ENCODE peak calls at places on chromosomes 2 and 18, in seven cellular contexts. One of them, this sample, is unnamed. For H3K36me3, the result is how much of the 10 kb centered on the place peaks cover.

GRCh38 chr18:31801078-31801477 is 40.4 kb upstream of the SLC25A52 start:
- DNase-seq in left ventricle myocardium inferior: no peak
- DNase-seq in heart left ventricle: no peak
- DNase-seq in body of pancreas: no peak
- DNase-seq in mucosa of descending colon: no peak
- DNase-seq in adipocyte: no peak
- DNase-seq in heart right ventricle: no peak
- DNase-seq in this sample: no peak

GRCh38 chr2:210617732-210618330 is 61.4 kb downstream of the CPS1 start:
- DNase-seq in left ventricle myocardium inferior: no peak
- DNase-seq in heart right ventricle: no peak
- DNase-seq in adipocyte: peak
- DNase-seq in heart left ventricle: no peak
- DNase-seq in mucosa of descending colon: no peak
- DNase-seq in body of pancreas: peak
- DNase-seq in this sample: no peak

GRCh38 chr18:41753826-41754225 is 201.2 kb upstream of the PIK3C3 start:
- DNase-seq in heart left ventricle: no peak
- DNase-seq in left ventricle myocardium inferior: no peak
- DNase-seq in body of pancreas: no peak
- DNase-seq in heart right ventricle: no peak
- DNase-seq in adipocyte: no peak
- DNase-seq in mucosa of descending colon: no peak
- DNase-seq in this sample: no peak

GRCh38 chr18:27599202-27599829 is 414.2 kb upstream of the CHST9 start:
- DNase-seq in heart right ventricle: no peak
- DNase-seq in left ventricle myocardium inferior: no peak
- DNase-seq in body of pancreas: peak
- DNase-seq in heart left ventricle: peak
- DNase-seq in adipocyte: peak
- DNase-seq in mucosa of descending colon: peak
- DNase-seq in this sample: no peak

GRCh38 chr2:31354837-31355236 is 59.7 kb downstream of the XDH start:
- DNase-seq in adipocyte: peak
- DNase-seq in mucosa of descending colon: no peak
- DNase-seq in heart right ventricle: no peak
- DNase-seq in left ventricle myocardium inferior: no peak
- DNase-seq in heart left ventricle: no peak
- DNase-seq in body of pancreas: no peak
- DNase-seq in this sample: no peak

GRCh38 chr18:76259726-76260125 is 235.3 kb downstream of the ZNF516 start:
- DNase-seq in mucosa of descending colon: no peak
- DNase-seq in left ventricle myocardium inferior: no peak
- DNase-seq in body of pancreas: peak
- DNase-seq in heart left ventricle: no peak
- DNase-seq in adipocyte: no peak
- DNase-seq in heart right ventricle: no peak
- DNase-seq in this sample: no peak

GRCh38 chr2:119428488-119429224 is 3.0 kb upstream of the TMEM37 start:
- DNase-seq in body of pancreas: no peak
- DNase-seq in heart right ventricle: no peak
- DNase-seq in heart left ventricle: peak
- DNase-seq in left ventricle myocardium inferior: no peak
- DNase-seq in mucosa of descending colon: no peak
- DNase-seq in adipocyte: no peak
- DNase-seq in this sample: peak

GRCh38 chr2:15050483-15050882 is 418.0 kb downstream of the LRATD1 start:
- DNase-seq in adipocyte: peak
- DNase-seq in left ventricle myocardium inferior: no peak
- DNase-seq in heart left ventricle: no peak
- DNase-seq in mucosa of descending colon: no peak
- DNase-seq in heart right ventricle: no peak
- DNase-seq in body of pancreas: no peak
- DNase-seq in this sample: no peak

GRCh38 chr18:75206637-75207297 is 2.2 kb downstream of the PTGR3 start:
- DNase-seq in heart right ventricle: no peak
- DNase-seq in left ventricle myocardium inferior: no peak
- DNase-seq in body of pancreas: no peak
- DNase-seq in heart left ventricle: no peak
- DNase-seq in mucosa of descending colon: no peak
- DNase-seq in adipocyte: no peak
- DNase-seq in this sample: no peak

DNA sequence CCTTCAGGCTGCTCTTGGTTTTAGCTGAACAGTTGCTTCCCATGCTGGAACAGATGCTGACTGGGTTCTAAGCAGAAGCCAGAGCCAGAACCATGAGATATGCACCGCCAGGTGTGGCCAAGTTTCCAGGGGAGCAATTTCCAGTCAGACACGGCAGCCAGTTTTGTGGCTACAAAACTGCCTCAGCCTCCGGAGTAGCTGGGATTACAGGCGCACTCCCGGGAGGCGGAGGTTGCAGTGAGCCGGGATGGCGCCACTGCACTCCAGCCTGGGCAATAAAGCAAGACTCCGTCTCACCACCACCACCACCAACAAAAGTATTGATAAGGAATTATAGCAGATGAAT is 1.3 kb upstream of the FAM161A start:
- DNase-seq in heart right ventricle: no peak
- DNase-seq in mucosa of descending colon: peak
- DNase-seq in adipocyte: no peak
- DNase-seq in left ventricle myocardium inferior: no peak
- DNase-seq in heart left ventricle: no peak
- DNase-seq in body of pancreas: peak
- DNase-seq in this sample: no peak
- H3K4me3 ChIP-seq in heart right ventricle: peak
- H3K4me3 ChIP-seq in mucosa of descending colon: no peak
- H3K4me3 ChIP-seq in adipocyte: peak
- H3K4me3 ChIP-seq in left ventricle myocardium inferior: peak
- H3K4me3 ChIP-seq in heart left ventricle: peak
- H3K4me3 ChIP-seq in body of pancreas: peak
- H3K4me3 ChIP-seq in this sample: peak

DNA sequence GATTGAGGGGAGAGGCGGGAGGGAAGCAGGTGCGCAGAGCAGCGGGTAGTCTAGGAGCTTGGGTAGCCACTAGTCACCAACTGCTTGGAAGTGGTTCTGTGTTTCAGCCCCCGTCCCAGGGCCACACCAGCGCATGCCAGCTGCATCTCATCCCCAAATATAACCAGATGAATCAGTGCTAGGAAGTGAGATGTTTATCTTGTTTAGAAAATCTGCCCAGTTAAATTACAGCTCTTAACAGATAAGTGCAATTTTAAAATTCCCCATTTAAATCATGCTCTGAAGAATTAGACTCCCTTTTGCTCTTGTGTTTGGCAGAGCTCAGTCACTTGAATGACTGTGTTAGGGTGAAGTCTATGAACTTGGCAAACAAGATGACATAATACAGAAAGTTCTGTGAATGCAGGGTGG is 193.8 kb downstream of the SEPTIN10 start:
- DNase-seq in heart left ventricle: no peak
- DNase-seq in adipocyte: peak
- DNase-seq in left ventricle myocardium inferior: no peak
- DNase-seq in body of pancreas: no peak
- DNase-seq in heart right ventricle: no peak
- DNase-seq in mucosa of descending colon: peak
- DNase-seq in this sample: no peak
- H3K36me3 ChIP-seq in heart left ventricle: under half
- H3K36me3 ChIP-seq in adipocyte: under half
- H3K36me3 ChIP-seq in left ventricle myocardium inferior: under half
- H3K36me3 ChIP-seq in body of pancreas: under half
- H3K36me3 ChIP-seq in heart right ventricle: under half
- H3K36me3 ChIP-seq in mucosa of descending colon: under half
- H3K36me3 ChIP-seq in this sample: under half

GRCh38 chr2:142867161-142867560 is 10.3 kb upstream of the KYNU start:
- DNase-seq in mucosa of descending colon: no peak
- DNase-seq in body of pancreas: no peak
- DNase-seq in heart left ventricle: no peak
- DNase-seq in heart right ventricle: no peak
- DNase-seq in left ventricle myocardium inferior: no peak
- DNase-seq in adipocyte: no peak
- DNase-seq in this sample: no peak
- H3K4me3 ChIP-seq in mucosa of descending colon: no peak
- H3K4me3 ChIP-seq in body of pancreas: no peak
- H3K4me3 ChIP-seq in heart left ventricle: no peak
- H3K4me3 ChIP-seq in heart right ventricle: no peak
- H3K4me3 ChIP-seq in left ventricle myocardium inferior: no peak
- H3K4me3 ChIP-seq in adipocyte: no peak
- H3K4me3 ChIP-seq in this sample: no peak

DNA sequence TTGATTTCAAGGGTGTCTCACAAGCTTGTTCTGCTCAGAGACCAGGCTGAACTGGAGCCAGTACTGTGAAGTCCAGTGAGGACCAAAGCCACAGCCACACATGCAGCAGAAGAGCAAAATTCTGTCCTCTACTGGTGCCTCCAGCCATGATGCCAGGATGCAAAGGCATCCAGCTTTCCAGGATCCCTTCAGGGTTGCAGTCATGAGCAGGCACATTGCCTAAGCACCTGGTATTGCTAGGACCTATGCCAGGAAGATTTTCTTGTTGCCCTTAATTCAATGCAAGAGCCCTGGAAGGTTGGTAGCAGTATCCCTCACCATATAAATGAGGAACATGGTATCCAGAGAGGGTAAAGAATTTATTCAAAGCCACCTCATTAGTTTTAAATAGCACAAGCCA is 78.9 kb upstream of the CYRIA start:
- DNase-seq in adipocyte: no peak
- DNase-seq in heart right ventricle: no peak
- DNase-seq in body of pancreas: no peak
- DNase-seq in left ventricle myocardium inferior: no peak
- DNase-seq in heart left ventricle: no peak
- DNase-seq in mucosa of descending colon: no peak
- DNase-seq in this sample: no peak
- H3K36me3 ChIP-seq in adipocyte: under half
- H3K36me3 ChIP-seq in heart right ventricle: under half
- H3K36me3 ChIP-seq in body of pancreas: under half
- H3K36me3 ChIP-seq in left ventricle myocardium inferior: under half
- H3K36me3 ChIP-seq in heart left ventricle: under half
- H3K36me3 ChIP-seq in mucosa of descending colon: under half
- H3K36me3 ChIP-seq in this sample: under half

GRCh38 chr2:68833162-68833561 is 38.0 kb downstream of the BMP10 start:
- DNase-seq in mucosa of descending colon: no peak
- DNase-seq in heart left ventricle: no peak
- DNase-seq in heart right ventricle: no peak
- DNase-seq in body of pancreas: no peak
- DNase-seq in left ventricle myocardium inferior: no peak
- DNase-seq in adipocyte: no peak
- DNase-seq in this sample: no peak

GRCh38 chr2:68831688-68832087 is 39.5 kb downstream of the BMP10 start:
- DNase-seq in heart left ventricle: no peak
- DNase-seq in body of pancreas: no peak
- DNase-seq in mucosa of descending colon: no peak
- DNase-seq in adipocyte: peak
- DNase-seq in left ventricle myocardium inferior: no peak
- DNase-seq in heart right ventricle: no peak
- DNase-seq in this sample: no peak

GRCh38 chr2:68834737-68835136 is 36.5 kb downstream of the BMP10 start:
- DNase-seq in left ventricle myocardium inferior: no peak
- DNase-seq in mucosa of descending colon: no peak
- DNase-seq in body of pancreas: no peak
- DNase-seq in heart left ventricle: no peak
- DNase-seq in heart right ventricle: no peak
- DNase-seq in adipocyte: no peak
- DNase-seq in this sample: no peak

GRCh38 chr2:68829764-68830163 is 41.4 kb downstream of the BMP10 start:
- DNase-seq in body of pancreas: no peak
- DNase-seq in adipocyte: no peak
- DNase-seq in heart right ventricle: no peak
- DNase-seq in mucosa of descending colon: no peak
- DNase-seq in left ventricle myocardium inferior: no peak
- DNase-seq in heart left ventricle: no peak
- DNase-seq in this sample: no peak

DNA sequence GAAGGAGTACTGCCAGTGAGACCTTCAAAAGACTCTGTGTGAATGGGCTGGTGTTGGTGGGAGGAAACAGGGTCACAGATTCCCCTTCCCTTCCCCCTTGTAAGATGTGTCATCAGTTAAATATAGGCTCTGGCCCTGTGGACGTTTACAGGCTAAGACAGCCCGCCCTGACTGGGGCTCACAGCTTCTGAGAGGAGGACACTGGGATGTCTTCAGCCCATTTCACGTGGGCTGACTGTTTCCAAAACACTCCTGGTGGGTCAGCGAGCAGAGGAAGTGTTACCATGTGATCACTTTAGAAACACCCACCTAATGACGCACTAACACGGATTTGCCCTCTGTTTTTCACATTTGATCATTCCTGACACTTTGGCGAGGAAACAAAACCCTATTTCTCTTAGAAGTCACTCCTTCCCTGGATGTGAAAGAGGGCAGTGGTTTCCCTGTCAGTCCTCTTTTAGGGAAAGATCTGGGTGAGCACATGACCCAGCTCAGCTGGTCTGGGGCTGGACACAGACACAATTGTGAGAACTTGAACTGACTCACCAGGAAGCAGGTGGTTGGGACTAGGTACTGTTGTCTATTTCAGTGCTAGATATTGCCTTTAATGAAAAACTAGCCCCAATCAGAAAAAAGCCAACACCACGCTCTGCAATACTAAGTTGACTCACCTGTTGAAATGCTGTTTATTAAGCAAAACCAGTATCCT is 38.9 kb downstream of the BMP10 start:
- DNase-seq in heart left ventricle: peak
- DNase-seq in adipocyte: no peak
- DNase-seq in mucosa of descending colon: peak
- DNase-seq in heart right ventricle: peak
- DNase-seq in left ventricle myocardium inferior: peak
- DNase-seq in body of pancreas: peak
- DNase-seq in this sample: peak
- H3K4me3 ChIP-seq in heart left ventricle: no peak
- H3K4me3 ChIP-seq in adipocyte: no peak
- H3K4me3 ChIP-seq in mucosa of descending colon: no peak
- H3K4me3 ChIP-seq in heart right ventricle: no peak
- H3K4me3 ChIP-seq in left ventricle myocardium inferior: no peak
- H3K4me3 ChIP-seq in body of pancreas: no peak
- H3K4me3 ChIP-seq in this sample: no peak

This sample was measured in tibial artery.